ENCODE peak calls at places on chromosomes 5 and 9, in seven cellular contexts. One of them, this sample, is unnamed.

GRCh38 chr5:1444361-1445189 is 665 bp downstream of the SLC6A3 start:
- DNase-seq in pancreas: no peak
- DNase-seq in NAMALWA: no peak
- DNase-seq in T47D: no peak
- DNase-seq in WTC11: peak; percentile 24
- DNase-seq in ascending aorta: no peak
- DNase-seq in T-helper 1 cell: no peak
- DNase-seq in this sample: no peak

GRCh38 chr9:136133191-136133958 is 14.7 kb upstream of the TMEM250 start:
- DNase-seq in pancreas: no peak
- DNase-seq in NAMALWA: no peak
- DNase-seq in T47D: peak; percentile 70
- DNase-seq in WTC11: peak; percentile 79
- DNase-seq in ascending aorta: no peak
- DNase-seq in T-helper 1 cell: no peak
- DNase-seq in this sample: no peak

GRCh38 chr9:120265791-120266190 is 314.2 kb downstream of the CDK5RAP2 start:
- DNase-seq in pancreas: no peak
- DNase-seq in NAMALWA: no peak
- DNase-seq in T47D: no peak
- DNase-seq in WTC11: no peak
- DNase-seq in ascending aorta: no peak
- DNase-seq in T-helper 1 cell: no peak
- DNase-seq in this sample: no peak

GRCh38 chr9:135718616-135719015 is 16.6 kb downstream of the KCNT1 start:
- DNase-seq in pancreas: no peak
- DNase-seq in NAMALWA: no peak
- DNase-seq in T47D: no peak
- DNase-seq in WTC11: no peak
- DNase-seq in ascending aorta: no peak
- DNase-seq in T-helper 1 cell: no peak
- DNase-seq in this sample: no peak

GRCh38 chr5:103271570-103272289 is 13.2 kb downstream of the MACIR start:
- DNase-seq in pancreas: peak; percentile 78
- DNase-seq in NAMALWA: no peak
- DNase-seq in T47D: peak; percentile 72
- DNase-seq in WTC11: no peak
- DNase-seq in ascending aorta: no peak
- DNase-seq in T-helper 1 cell: no peak
- DNase-seq in this sample: no peak

GRCh38 chr5:173472164-173472563 is 143.9 kb upstream of the STC2 start:
- DNase-seq in pancreas: peak; percentile 75
- DNase-seq in NAMALWA: no peak
- DNase-seq in T47D: peak; percentile 98
- DNase-seq in WTC11: no peak
- DNase-seq in ascending aorta: peak; percentile 91
- DNase-seq in T-helper 1 cell: no peak
- DNase-seq in this sample: no peak

GRCh38 chr5:55599148-55600050 is 64.6 kb upstream of the PLPP1 start:
- DNase-seq in pancreas: no peak
- DNase-seq in NAMALWA: no peak
- DNase-seq in T47D: no peak
- DNase-seq in WTC11: no peak
- DNase-seq in ascending aorta: no peak
- DNase-seq in T-helper 1 cell: no peak
- DNase-seq in this sample: no peak

GRCh38 chr5:178470693-178471025 is 119.5 kb downstream of the COL23A1 start:
- DNase-seq in pancreas: no peak
- DNase-seq in NAMALWA: no peak
- DNase-seq in T47D: no peak
- DNase-seq in WTC11: no peak
- DNase-seq in ascending aorta: no peak
- DNase-seq in T-helper 1 cell: no peak
- DNase-seq in this sample: no peak

GRCh38 chr9:125845271-125845808 is 98.2 kb downstream of the PBX3 start:
- DNase-seq in pancreas: no peak
- DNase-seq in NAMALWA: no peak
- DNase-seq in T47D: no peak
- DNase-seq in WTC11: no peak
- DNase-seq in ascending aorta: no peak
- DNase-seq in T-helper 1 cell: no peak
- DNase-seq in this sample: no peak

GRCh38 chr5:73436535-73437125 is 11.9 kb downstream of the FOXD1 start:
- DNase-seq in pancreas: no peak
- DNase-seq in NAMALWA: no peak
- DNase-seq in T47D: no peak
- DNase-seq in WTC11: peak; percentile 30
- DNase-seq in ascending aorta: no peak
- DNase-seq in T-helper 1 cell: no peak
- DNase-seq in this sample: no peak

GRCh38 chr5:109350537-109351270 is 59.1 kb downstream of the PJA2 start:
- DNase-seq in pancreas: no peak
- DNase-seq in NAMALWA: no peak
- DNase-seq in T47D: no peak
- DNase-seq in WTC11: no peak
- DNase-seq in ascending aorta: no peak
- DNase-seq in T-helper 1 cell: no peak
- DNase-seq in this sample: no peak

GRCh38 chr5:150945947-150946346 is 41.2 kb upstream of the ZNF300 start:
- DNase-seq in pancreas: no peak
- DNase-seq in NAMALWA: no peak
- DNase-seq in T47D: no peak
- DNase-seq in WTC11: no peak
- DNase-seq in ascending aorta: no peak
- DNase-seq in T-helper 1 cell: no peak
- DNase-seq in this sample: no peak

GRCh38 chr5:166165600-166165999 is 2125.8 kb upstream of the WWC1 start:
- DNase-seq in pancreas: no peak
- DNase-seq in NAMALWA: peak; percentile 3
- DNase-seq in T47D: peak; percentile 71
- DNase-seq in WTC11: peak; percentile 22
- DNase-seq in ascending aorta: no peak
- DNase-seq in T-helper 1 cell: no peak
- DNase-seq in this sample: no peak

GRCh38 chr5:7412369-7412768 is 16.4 kb downstream of the ADCY2 start:
- DNase-seq in pancreas: no peak
- DNase-seq in NAMALWA: no peak
- DNase-seq in T47D: no peak
- DNase-seq in WTC11: no peak
- DNase-seq in ascending aorta: no peak
- DNase-seq in T-helper 1 cell: no peak
- DNase-seq in this sample: no peak

GRCh38 chr9:124133752-124134151 is 122.2 kb downstream of the LHX2 start:
- DNase-seq in pancreas: no peak
- DNase-seq in NAMALWA: no peak
- DNase-seq in T47D: peak; percentile 66
- DNase-seq in WTC11: peak; percentile 53
- DNase-seq in ascending aorta: peak; percentile 62
- DNase-seq in T-helper 1 cell: no peak
- DNase-seq in this sample: no peak

GRCh38 chr5:35924950-35925722 is 13.3 kb downstream of the CAPSL start:
- DNase-seq in pancreas: peak; percentile 11
- DNase-seq in NAMALWA: peak; percentile 63
- DNase-seq in T47D: peak; percentile 84
- DNase-seq in WTC11: peak; percentile 77
- DNase-seq in ascending aorta: peak; percentile 67
- DNase-seq in T-helper 1 cell: peak; percentile 53
- DNase-seq in this sample: peak; percentile 79

GRCh38 chr9:120866651-120867050 is 10.3 kb downstream of the PHF19 start:
- DNase-seq in pancreas: no peak
- DNase-seq in NAMALWA: no peak
- DNase-seq in T47D: no peak
- DNase-seq in WTC11: no peak
- DNase-seq in ascending aorta: no peak
- DNase-seq in T-helper 1 cell: no peak
- DNase-seq in this sample: no peak

GRCh38 chr9:136438548-136438908 is 1.1 kb downstream of the INPP5E start:
- DNase-seq in pancreas: no peak
- DNase-seq in NAMALWA: no peak
- DNase-seq in T47D: peak; percentile 23
- DNase-seq in WTC11: peak; percentile 31
- DNase-seq in ascending aorta: no peak
- DNase-seq in T-helper 1 cell: no peak
- DNase-seq in this sample: no peak

GRCh38 chr9:89789922-89790510 is 185.2 kb downstream of the GADD45G start:
- DNase-seq in pancreas: no peak
- DNase-seq in NAMALWA: no peak
- DNase-seq in T47D: no peak
- DNase-seq in WTC11: no peak
- DNase-seq in ascending aorta: no peak
- DNase-seq in T-helper 1 cell: no peak
- DNase-seq in this sample: no peak

GRCh38 chr5:10332301-10332700 is 21.2 kb upstream of the MARCHF6 start:
- DNase-seq in pancreas: no peak
- DNase-seq in NAMALWA: no peak
- DNase-seq in T47D: no peak
- DNase-seq in WTC11: no peak
- DNase-seq in ascending aorta: no peak
- DNase-seq in T-helper 1 cell: no peak
- DNase-seq in this sample: no peak